ENCODE peak calls at places on chromosomes 5 and 9, in four cellular contexts. J is HFF-Myc, K is tibial nerve, Q is NB4. D is an unnamed sample.

GRCh38 chr5:61228229-61228628 is 66.0 kb upstream of the SMIM15 start:
- DNase-seq in J (no peak), K (no peak), Q (no peak), D (no peak)

GRCh38 chr5:151703780-151704179 is 17.1 kb upstream of the SPARC start:
- DNase-seq in J (no peak), K (no peak), Q (no peak), D (no peak)

GRCh38 chr5:59722875-59723274 is 170.7 kb downstream of the PDE4D start:
- DNase-seq in J (no peak), K (no peak), Q (no peak), D (no peak)

GRCh38 chr9:114035845-114036785 is 42.0 kb downstream of the AMBP start:
- DNase-seq in J (no peak), K (no peak), Q (no peak), D (no peak)

GRCh38 chr5:139949710-139950109 is 93.4 kb downstream of the NRG2 start:
- DNase-seq in J (no peak), K (no peak), Q (no peak), D (no peak)

GRCh38 chr9:70478963-70479641 is 64.6 kb upstream of the KLF9 start:
- DNase-seq in J (no peak), K (peak; percentile 55), Q (no peak), D (peak; percentile 28)

GRCh38 chr5:101829255-101829654 is 466.8 kb downstream of the SLCO4C1 start:
- DNase-seq in J (no peak), K (no peak), Q (no peak), D (no peak)

GRCh38 chr5:173178369-173178910 is 34.1 kb downstream of the BNIP1 start:
- DNase-seq in J (no peak), K (no peak), Q (no peak), D (no peak)

GRCh38 chr5:151041577-151042268 is 21.3 kb downstream of the GPX3 start:
- DNase-seq in J (no peak), K (no peak), Q (no peak), D (no peak)

GRCh38 chr9:23412458-23412857 is 413.6 kb downstream of the ELAVL2 start:
- DNase-seq in J (no peak), K (no peak), Q (no peak), D (no peak)

GRCh38 chr9:88801214-88801796 is 190.0 kb upstream of the S1PR3 start:
- DNase-seq in J (no peak), K (no peak), Q (no peak), D (no peak)

GRCh38 chr9:86563350-86563749 is 209.1 kb upstream of the TUT7 start:
- DNase-seq in J (no peak), K (no peak), Q (no peak), D (no peak)

GRCh38 chr5:138391859-138392386 is 39.4 kb downstream of the KDM3B start:
- DNase-seq in J (no peak), K (no peak), Q (no peak), D (no peak)

GRCh38 chr9:116049506-116049905 is 104.1 kb upstream of the PAPPA start:
- DNase-seq in J (no peak), K (no peak), Q (no peak), D (no peak)

GRCh38 chr5:151284392-151284967 is 19.1 kb downstream of the SLC36A3 start:
- DNase-seq in J (no peak), K (no peak), Q (peak; percentile 56), D (no peak)

GRCh38 chr9:127796225-127796813 is 6.4 kb upstream of the FPGS start:
- DNase-seq in J (no peak), K (no peak), Q (peak; percentile 63), D (no peak)

GRCh38 chr9:33161011-33161588 is 6.0 kb downstream of the B4GALT1 start:
- DNase-seq in J (peak; percentile 90), K (no peak), Q (peak; percentile 77), D (no peak)

GRCh38 chr5:157778121-157778805 is 34.8 kb downstream of the LSM11 start:
- DNase-seq in J (peak; percentile 72), K (no peak), Q (no peak), D (no peak)

GRCh38 chr5:1118738-1119137 is 6.9 kb upstream of the SLC12A7 start:
- DNase-seq in J (no peak), K (no peak), Q (peak; percentile 60), D (no peak)

GRCh38 chr9:33619666-33620404 is 95.8 kb downstream of the ANKRD18B start:
- DNase-seq in J (peak; percentile 81), K (no peak), Q (peak; percentile 86), D (no peak)

GRCh38 chr9:34382879-34383278 is 6.2 kb upstream of the MYORG start:
- DNase-seq in J (no peak), K (no peak), Q (no peak), D (no peak)

GRCh38 chr9:12748016-12748415 is 26.8 kb upstream of the LURAP1L start:
- DNase-seq in J (peak; percentile 30), K (no peak), Q (no peak), D (no peak)

GRCh38 chr5:149381986-149382338 is 2.9 kb upstream of the IL17B start:
- DNase-seq in J (no peak), K (peak; percentile 53), Q (peak; percentile 82), D (peak; percentile 62)

GRCh38 chr5:82595083-82595482 is 316.9 kb upstream of the RPS23 start:
- DNase-seq in J (no peak), K (no peak), Q (no peak), D (no peak)

GRCh38 chr9:127572961-127573727 is 38.9 kb upstream of the STXBP1 start:
- DNase-seq in J (no peak), K (no peak), Q (no peak), D (no peak)

GRCh38 chr5:142323480-142324376 is 1.1 kb downstream of the SPRY4 start:
- DNase-seq in J (no peak), K (no peak), Q (peak; percentile 87), D (no peak)

GRCh38 chr5:6820851-6821479 is 107.7 kb downstream of the TENT4A start:
- DNase-seq in J (peak; percentile 15), K (no peak), Q (peak; percentile 66), D (no peak)

GRCh38 chr5:143002459-143003327 is 232.5 kb downstream of the ARHGAP26 start:
- DNase-seq in J (no peak), K (no peak), Q (peak; percentile 97), D (no peak)

GRCh38 chr9:133348763-133349573 is 950 bp downstream of the RPL7A start:
- DNase-seq in J (no peak), K (no peak), Q (no peak), D (no peak)

GRCh38 chr5:83512051-83512745 is 40.7 kb downstream of the VCAN start:
- DNase-seq in J (no peak), K (no peak), Q (no peak), D (no peak)

GRCh38 chr9:1231998-1232919 is 182.1 kb downstream of the DMRT2 start:
- DNase-seq in J (peak; percentile 44), K (peak; percentile 60), Q (no peak), D (no peak)

GRCh38 chr9:35813434-35814105 is 1.3 kb downstream of the HINT2 start:
- DNase-seq in J (no peak), K (no peak), Q (peak; percentile 21), D (no peak)

GRCh38 chr5:139914218-139914807 is 118.7 kb downstream of the PSD2 start:
- DNase-seq in J (no peak), K (no peak), Q (no peak), D (no peak)

GRCh38 chr9:37914701-37915358 is 10.9 kb upstream of the SLC25A51 start:
- DNase-seq in J (no peak), K (no peak), Q (no peak), D (no peak)

GRCh38 chr5:147803941-147804717 is 21.6 kb upstream of the JAKMIP2 start:
- DNase-seq in J (no peak), K (no peak), Q (no peak), D (no peak)

GRCh38 chr9:75410405-75410804 is 322.1 kb downstream of the OSTF1 start:
- DNase-seq in J (no peak), K (no peak), Q (no peak), D (no peak)

GRCh38 chr9:114652776-114653555 is 4.6 kb downstream of the TEX53 start:
- DNase-seq in J (no peak), K (no peak), Q (no peak), D (no peak)

GRCh38 chr9:135825435-135826187 is 81.7 kb downstream of the CAMSAP1 start:
- DNase-seq in J (no peak), K (no peak), Q (no peak), D (no peak)

GRCh38 chr9:135826188-135826545 is 81.2 kb downstream of the CAMSAP1 start:
- DNase-seq in J (no peak), K (no peak), Q (no peak), D (no peak)

GRCh38 chr9:135827866-135828580 is 79.3 kb downstream of the CAMSAP1 start:
- DNase-seq in J (no peak), K (no peak), Q (no peak), D (no peak)

GRCh38 chr9:135828656-135829055 is 78.7 kb downstream of the CAMSAP1 start:
- DNase-seq in J (no peak), K (no peak), Q (no peak), D (no peak)

DNA sequence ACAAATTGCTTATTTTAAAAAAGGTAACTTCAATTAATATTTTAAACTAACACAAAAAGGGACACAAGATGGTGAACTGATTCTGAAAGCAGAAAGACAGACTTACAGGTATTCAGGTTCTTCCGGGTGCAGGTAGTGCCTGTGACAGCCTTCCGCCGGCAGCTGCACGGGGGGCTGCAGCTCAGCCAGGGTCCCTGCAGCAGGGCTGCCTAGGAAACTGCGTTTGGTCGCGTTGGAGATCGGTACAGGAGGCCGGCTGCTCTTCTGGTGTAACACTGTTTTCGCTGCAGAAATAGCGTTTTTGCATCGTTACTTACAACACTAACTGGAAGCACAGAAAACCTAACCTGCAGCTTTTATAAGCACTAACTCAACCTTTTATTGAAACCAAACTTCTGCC is 80.0 kb downstream of the CAMSAP1 start:
- DNase-seq in J (no peak), K (no peak), Q (no peak), D (no peak)
- TF ChIP-seq CTCF in J (no peak), K (no peak), Q (no peak), D (no peak)

GRCh38 chr5:144567416-144567770 is 396.7 kb downstream of the KCTD16 start:
- DNase-seq in J (no peak), K (no peak), Q (no peak), D (no peak)
- TF ChIP-seq CTCF in J (no peak), K (no peak), Q (no peak), D (no peak)

DNA sequence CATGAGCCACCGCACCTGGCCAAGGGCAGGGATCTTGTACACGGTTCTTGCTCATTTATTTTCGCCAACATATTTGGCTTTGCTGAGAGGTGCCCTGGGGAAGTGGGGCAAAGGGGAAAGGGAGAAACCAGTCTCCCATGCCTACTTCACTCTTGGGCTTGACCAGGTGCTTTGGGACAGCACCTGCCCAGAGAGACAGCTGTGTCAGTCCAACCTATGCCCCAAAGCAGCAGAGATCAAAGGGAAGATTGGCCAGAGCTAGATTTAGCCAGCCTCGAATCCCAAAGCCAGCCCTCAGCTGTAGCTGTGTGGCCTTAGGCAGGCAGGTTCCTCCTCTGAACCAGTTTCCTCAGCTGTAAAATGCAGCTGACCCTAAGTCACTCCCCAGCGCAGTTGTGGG is 2.3 kb upstream of the PTGES start:
- DNase-seq in J (no peak), K (no peak), Q (no peak), D (no peak)
- TF ChIP-seq CTCF in J (no peak), K (no peak), Q (no peak), D (no peak)

GRCh38 chr5:135207866-135208265 is 173.8 kb upstream of the PITX1 start:
- DNase-seq in J (no peak), K (no peak), Q (no peak), D (no peak)

GRCh38 chr5:135206862-135207261 is 172.8 kb upstream of the PITX1 start:
- DNase-seq in J (no peak), K (no peak), Q (no peak), D (no peak)

GRCh38 chr5:135210286-135211055 is 176.4 kb upstream of the PITX1 start:
- DNase-seq in J (no peak), K (no peak), Q (no peak), D (no peak)

GRCh38 chr5:135209495-135209837 is 175.4 kb upstream of the PITX1 start:
- DNase-seq in J (no peak), K (no peak), Q (no peak), D (no peak)

GRCh38 chr5:135208555-135209494 is 174.8 kb upstream of the PITX1 start:
- DNase-seq in J (peak; percentile 92), K (no peak), Q (peak; percentile 26), D (peak; percentile 36)
- TF ChIP-seq CTCF in J (peak; percentile 42), K (no peak), Q (no peak), D (no peak)

D was measured in thoracic aorta.